ENCODE peak calls at places on chromosomes 16 and 17, in eight cellular contexts. One of them, this sample, is unnamed.
A peak's percentile ranks its signal among the peaks of the same experiment; 100 is the strongest.

GRCh38 chr17:44024853-44025252 is 10.1 kb upstream of the TMEM101 start:
- DNase-seq in stomach: no peak
- DNase-seq in vagina: no peak
- DNase-seq in spleen: no peak
- DNase-seq in endothelial cell of umbilical vein: no peak
- DNase-seq in sigmoid colon: no peak
- DNase-seq in breast epithelium: no peak
- DNase-seq in transverse colon: no peak
- DNase-seq in this sample: no peak

GRCh38 chr16:66899945-66900688 is 18.6 kb downstream of the CDH16 start:
- DNase-seq in transverse colon: peak; percentile 86
- DNase-seq in spleen: no peak
- DNase-seq in vagina: no peak
- DNase-seq in endothelial cell of umbilical vein: peak; percentile 74
- DNase-seq in sigmoid colon: peak; percentile 93
- DNase-seq in stomach: peak; percentile 87
- DNase-seq in breast epithelium: peak; percentile 28
- DNase-seq in this sample: no peak

GRCh38 chr17:75821552-75821951 is 22.7 kb downstream of the UNC13D start:
- DNase-seq in spleen: no peak
- DNase-seq in stomach: no peak
- DNase-seq in endothelial cell of umbilical vein: no peak
- DNase-seq in vagina: no peak
- DNase-seq in sigmoid colon: no peak
- DNase-seq in transverse colon: no peak
- DNase-seq in breast epithelium: no peak
- DNase-seq in this sample: no peak

GRCh38 chr17:61511480-61512182 is 59.4 kb downstream of the TBX4 start:
- DNase-seq in vagina: no peak
- DNase-seq in transverse colon: no peak
- DNase-seq in spleen: no peak
- DNase-seq in sigmoid colon: no peak
- DNase-seq in endothelial cell of umbilical vein: no peak
- DNase-seq in stomach: no peak
- DNase-seq in breast epithelium: no peak
- DNase-seq in this sample: peak; percentile 43

GRCh38 chr16:84497418-84497817 is 7.0 kb downstream of the MEAK7 start:
- DNase-seq in spleen: no peak
- DNase-seq in sigmoid colon: no peak
- DNase-seq in endothelial cell of umbilical vein: no peak
- DNase-seq in stomach: no peak
- DNase-seq in breast epithelium: no peak
- DNase-seq in transverse colon: no peak
- DNase-seq in vagina: no peak
- DNase-seq in this sample: no peak

GRCh38 chr17:79902146-79902791 is 63.0 kb upstream of the CBX4 start:
- DNase-seq in breast epithelium: no peak
- DNase-seq in spleen: peak; percentile 47
- DNase-seq in transverse colon: no peak
- DNase-seq in sigmoid colon: no peak
- DNase-seq in stomach: no peak
- DNase-seq in endothelial cell of umbilical vein: no peak
- DNase-seq in vagina: no peak
- DNase-seq in this sample: no peak

GRCh38 chr17:56594528-56595418 is 1.3 kb downstream of the NOG start:
- DNase-seq in stomach: no peak
- DNase-seq in sigmoid colon: no peak
- DNase-seq in endothelial cell of umbilical vein: peak; percentile 19
- DNase-seq in vagina: no peak
- DNase-seq in breast epithelium: no peak
- DNase-seq in transverse colon: no peak
- DNase-seq in spleen: peak; percentile 78
- DNase-seq in this sample: no peak

GRCh38 chr17:80826955-80827645 is 164.5 kb upstream of the CHMP6 start:
- DNase-seq in spleen: peak; percentile 84
- DNase-seq in vagina: no peak
- DNase-seq in breast epithelium: peak; percentile 48
- DNase-seq in stomach: no peak
- DNase-seq in endothelial cell of umbilical vein: peak; percentile 95
- DNase-seq in transverse colon: no peak
- DNase-seq in sigmoid colon: peak; percentile 81
- DNase-seq in this sample: no peak

GRCh38 chr17:81539571-81539900 is 11.4 kb downstream of the FSCN2 start:
- DNase-seq in endothelial cell of umbilical vein: no peak
- DNase-seq in sigmoid colon: no peak
- DNase-seq in breast epithelium: no peak
- DNase-seq in spleen: no peak
- DNase-seq in transverse colon: no peak
- DNase-seq in vagina: no peak
- DNase-seq in stomach: no peak
- DNase-seq in this sample: no peak

GRCh38 chr16:86753399-86753798 is 175.1 kb downstream of the FOXL1 start:
- DNase-seq in endothelial cell of umbilical vein: no peak
- DNase-seq in spleen: peak; percentile 53
- DNase-seq in vagina: no peak
- DNase-seq in transverse colon: no peak
- DNase-seq in sigmoid colon: no peak
- DNase-seq in stomach: no peak
- DNase-seq in breast epithelium: no peak
- DNase-seq in this sample: no peak

GRCh38 chr17:42055496-42055895 is 5.1 kb upstream of the C17orf113 start:
- DNase-seq in spleen: no peak
- DNase-seq in vagina: no peak
- DNase-seq in stomach: no peak
- DNase-seq in transverse colon: no peak
- DNase-seq in sigmoid colon: no peak
- DNase-seq in endothelial cell of umbilical vein: no peak
- DNase-seq in breast epithelium: no peak
- DNase-seq in this sample: no peak

GRCh38 chr17:64056269-64057005 is 36.0 kb upstream of the ICAM2 start:
- DNase-seq in breast epithelium: peak; percentile 38
- DNase-seq in spleen: no peak
- DNase-seq in transverse colon: peak; percentile 27
- DNase-seq in stomach: no peak
- DNase-seq in vagina: no peak
- DNase-seq in sigmoid colon: no peak
- DNase-seq in endothelial cell of umbilical vein: no peak
- DNase-seq in this sample: no peak

GRCh38 chr16:67259705-67260104 is 10.9 kb downstream of the SLC9A5 start:
- DNase-seq in spleen: peak; percentile 62
- DNase-seq in sigmoid colon: peak; percentile 58
- DNase-seq in endothelial cell of umbilical vein: no peak
- DNase-seq in vagina: no peak
- DNase-seq in stomach: no peak
- DNase-seq in transverse colon: no peak
- DNase-seq in breast epithelium: no peak
- DNase-seq in this sample: no peak

GRCh38 chr17:82228278-82228841 is 482 bp upstream of the SLC16A3 start:
- DNase-seq in spleen: peak; percentile 97
- DNase-seq in endothelial cell of umbilical vein: peak; percentile 31
- DNase-seq in transverse colon: peak; percentile 80
- DNase-seq in sigmoid colon: peak; percentile 80
- DNase-seq in breast epithelium: no peak
- DNase-seq in vagina: no peak
- DNase-seq in stomach: peak; percentile 72
- DNase-seq in this sample: no peak

GRCh38 chr17:69575346-69575761 is 160.9 kb downstream of the MAP2K6 start:
- DNase-seq in spleen: no peak
- DNase-seq in sigmoid colon: no peak
- DNase-seq in vagina: no peak
- DNase-seq in transverse colon: no peak
- DNase-seq in stomach: no peak
- DNase-seq in endothelial cell of umbilical vein: peak; percentile 82
- DNase-seq in breast epithelium: no peak
- DNase-seq in this sample: no peak

GRCh38 chr17:49571764-49572163 is 3.9 kb upstream of the NXPH3 start:
- DNase-seq in sigmoid colon: no peak
- DNase-seq in vagina: no peak
- DNase-seq in endothelial cell of umbilical vein: no peak
- DNase-seq in breast epithelium: no peak
- DNase-seq in spleen: peak; percentile 9
- DNase-seq in stomach: no peak
- DNase-seq in transverse colon: no peak
- DNase-seq in this sample: no peak

GRCh38 chr17:14451729-14452191 is 150.9 kb downstream of the HS3ST3B1 start:
- DNase-seq in transverse colon: no peak
- DNase-seq in spleen: no peak
- DNase-seq in breast epithelium: no peak
- DNase-seq in stomach: no peak
- DNase-seq in sigmoid colon: no peak
- DNase-seq in vagina: no peak
- DNase-seq in endothelial cell of umbilical vein: no peak
- DNase-seq in this sample: no peak

GRCh38 chr17:11848330-11848729 is 148.9 kb downstream of the ZNF18 start:
- DNase-seq in vagina: no peak
- DNase-seq in spleen: no peak
- DNase-seq in sigmoid colon: no peak
- DNase-seq in endothelial cell of umbilical vein: no peak
- DNase-seq in breast epithelium: no peak
- DNase-seq in stomach: no peak
- DNase-seq in transverse colon: no peak
- DNase-seq in this sample: no peak
- TF ChIP-seq CTCF in vagina: no peak
- TF ChIP-seq CTCF in spleen: no peak
- TF ChIP-seq CTCF in sigmoid colon: no peak
- TF ChIP-seq CTCF in endothelial cell of umbilical vein: no peak
- TF ChIP-seq CTCF in breast epithelium: no peak
- TF ChIP-seq CTCF in stomach: no peak
- TF ChIP-seq CTCF in transverse colon: no peak
- TF ChIP-seq CTCF in this sample: no peak

GRCh38 chr17:3966720-3967363 is 2.6 kb upstream of the ATP2A3 start:
- DNase-seq in endothelial cell of umbilical vein: no peak
- DNase-seq in vagina: no peak
- DNase-seq in spleen: no peak
- DNase-seq in sigmoid colon: no peak
- DNase-seq in transverse colon: peak; percentile 88
- DNase-seq in stomach: peak; percentile 89
- DNase-seq in breast epithelium: no peak
- DNase-seq in this sample: no peak

GRCh38 chr17:3964203-3965122 is at the start of gene ATP2A3:
- DNase-seq in vagina: no peak
- DNase-seq in spleen: peak; percentile 95
- DNase-seq in transverse colon: peak; percentile 78
- DNase-seq in stomach: peak; percentile 60
- DNase-seq in breast epithelium: no peak
- DNase-seq in endothelial cell of umbilical vein: no peak
- DNase-seq in sigmoid colon: no peak
- DNase-seq in this sample: no peak

GRCh38 chr17:3968017-3968416 is 3.8 kb upstream of the ATP2A3 start:
- DNase-seq in spleen: no peak
- DNase-seq in transverse colon: no peak
- DNase-seq in endothelial cell of umbilical vein: no peak
- DNase-seq in breast epithelium: no peak
- DNase-seq in stomach: no peak
- DNase-seq in vagina: no peak
- DNase-seq in sigmoid colon: no peak
- DNase-seq in this sample: no peak

GRCh38 chr17:3963214-3964201 is 729 bp downstream of the ATP2A3 start:
- DNase-seq in breast epithelium: no peak
- DNase-seq in endothelial cell of umbilical vein: no peak
- DNase-seq in sigmoid colon: no peak
- DNase-seq in vagina: no peak
- DNase-seq in stomach: peak; percentile 51
- DNase-seq in spleen: peak; percentile 96
- DNase-seq in transverse colon: peak; percentile 73
- DNase-seq in this sample: no peak

GRCh38 chr17:3965123-3965800 is 1.0 kb upstream of the ATP2A3 start:
- DNase-seq in endothelial cell of umbilical vein: no peak
- DNase-seq in sigmoid colon: no peak
- DNase-seq in spleen: peak; percentile 93
- DNase-seq in vagina: no peak
- DNase-seq in stomach: peak; percentile 83
- DNase-seq in breast epithelium: peak; percentile 43
- DNase-seq in transverse colon: peak; percentile 91
- DNase-seq in this sample: peak; percentile 62
- TF ChIP-seq POLR2A in endothelial cell of umbilical vein: no peak
- TF ChIP-seq POLR2A in sigmoid colon: no peak
- TF ChIP-seq POLR2A in spleen: no peak
- TF ChIP-seq POLR2A in vagina: no peak
- TF ChIP-seq POLR2A in stomach: no peak
- TF ChIP-seq POLR2A in breast epithelium: no peak
- TF ChIP-seq POLR2A in transverse colon: peak; percentile 95
- TF ChIP-seq POLR2A in this sample: peak; percentile 12

GRCh38 chr17:66920426-66920825 is 44.1 kb upstream of the CACNG4 start:
- DNase-seq in endothelial cell of umbilical vein: no peak
- DNase-seq in sigmoid colon: no peak
- DNase-seq in transverse colon: no peak
- DNase-seq in stomach: no peak
- DNase-seq in vagina: no peak
- DNase-seq in spleen: no peak
- DNase-seq in breast epithelium: no peak
- DNase-seq in this sample: no peak
- TF ChIP-seq POLR2AphosphoS5 in endothelial cell of umbilical vein: no peak
- TF ChIP-seq POLR2AphosphoS5 in sigmoid colon: no peak
- TF ChIP-seq POLR2AphosphoS5 in transverse colon: no peak
- TF ChIP-seq POLR2AphosphoS5 in stomach: no peak
- TF ChIP-seq POLR2AphosphoS5 in vagina: no peak
- TF ChIP-seq POLR2AphosphoS5 in spleen: no peak
- TF ChIP-seq POLR2AphosphoS5 in breast epithelium: no peak
- TF ChIP-seq POLR2AphosphoS5 in this sample: no peak

GRCh38 chr16:73568769-73569168 is 520.8 kb upstream of the ZFHX3 start:
- DNase-seq in stomach: no peak
- DNase-seq in endothelial cell of umbilical vein: no peak
- DNase-seq in vagina: no peak
- DNase-seq in sigmoid colon: no peak
- DNase-seq in breast epithelium: no peak
- DNase-seq in transverse colon: no peak
- DNase-seq in spleen: no peak
- DNase-seq in this sample: no peak

GRCh38 chr16:73563709-73564108 is 515.8 kb upstream of the ZFHX3 start:
- DNase-seq in sigmoid colon: no peak
- DNase-seq in breast epithelium: no peak
- DNase-seq in vagina: no peak
- DNase-seq in stomach: no peak
- DNase-seq in transverse colon: no peak
- DNase-seq in spleen: no peak
- DNase-seq in endothelial cell of umbilical vein: no peak
- DNase-seq in this sample: no peak

GRCh38 chr16:73569266-73569665 is 521.3 kb upstream of the ZFHX3 start:
- DNase-seq in spleen: no peak
- DNase-seq in transverse colon: no peak
- DNase-seq in endothelial cell of umbilical vein: no peak
- DNase-seq in vagina: no peak
- DNase-seq in stomach: no peak
- DNase-seq in sigmoid colon: no peak
- DNase-seq in breast epithelium: no peak
- DNase-seq in this sample: no peak

GRCh38 chr16:73565925-73566324 is 518.0 kb upstream of the ZFHX3 start:
- DNase-seq in spleen: no peak
- DNase-seq in breast epithelium: no peak
- DNase-seq in endothelial cell of umbilical vein: no peak
- DNase-seq in sigmoid colon: no peak
- DNase-seq in transverse colon: no peak
- DNase-seq in vagina: no peak
- DNase-seq in stomach: no peak
- DNase-seq in this sample: no peak

DNA sequence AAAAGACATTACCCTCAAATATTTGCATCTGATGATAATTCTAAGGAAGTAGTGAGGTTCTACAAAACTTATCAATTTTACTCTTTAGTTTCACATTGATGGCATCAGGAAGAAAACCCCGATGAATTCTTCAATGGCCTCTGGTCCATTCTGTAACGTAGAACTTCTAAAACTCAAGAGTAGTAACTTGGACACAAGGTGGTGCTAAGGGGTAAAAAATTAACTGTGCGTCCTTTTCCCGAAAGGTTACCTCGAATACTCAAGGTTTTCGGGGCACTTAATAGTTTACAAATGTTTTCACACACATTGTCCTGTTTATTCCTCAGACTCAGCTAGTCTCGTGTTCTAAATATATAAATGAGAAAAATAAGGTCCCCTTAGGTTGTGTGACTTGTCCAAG is 517.3 kb upstream of the ZFHX3 start:
- DNase-seq in sigmoid colon: no peak
- DNase-seq in transverse colon: no peak
- DNase-seq in vagina: no peak
- DNase-seq in endothelial cell of umbilical vein: no peak
- DNase-seq in breast epithelium: no peak
- DNase-seq in stomach: no peak
- DNase-seq in spleen: no peak
- DNase-seq in this sample: no peak
- TF ChIP-seq CTCF in sigmoid colon: peak; percentile 19
- TF ChIP-seq CTCF in transverse colon: no peak
- TF ChIP-seq CTCF in vagina: no peak
- TF ChIP-seq CTCF in endothelial cell of umbilical vein: no peak
- TF ChIP-seq CTCF in breast epithelium: no peak
- TF ChIP-seq CTCF in stomach: no peak
- TF ChIP-seq CTCF in spleen: no peak
- TF ChIP-seq CTCF in this sample: peak; percentile 37